ENCODE peak calls at places on chromosome 16, in ten cellular contexts. F is cardiac muscle cell; M is naive thymus-derived CD4-positive, alpha-beta T cell; U is foreskin keratinocyte; K is NCI-H1417; Q is HTR-8/SVneo; G is T-helper 2 cell; I is right lobe of liver; S is neural progenitor cell; B is immature natural killer cell. H is an unnamed sample.

GRCh38 chr16:78695371-78695770 is 595.9 kb downstream of the WWOX start:
- DNase-seq in U (no peak), S (no peak), B (no peak), F (no peak), I (peak), Q (no peak), M (no peak), G (no peak), K (no peak), H (no peak)

GRCh38 chr16:65825191-65825856 is 541.2 kb upstream of the CDH5 start:
- DNase-seq in F (no peak), G (no peak), U (no peak), B (no peak), M (no peak), Q (no peak), S (no peak), I (no peak), K (no peak), H (no peak)

GRCh38 chr16:11585460-11586374 is 1.0 kb downstream of the LITAF start:
- DNase-seq in B (peak), K (no peak), G (no peak), I (peak), S (no peak), Q (no peak), F (no peak), U (no peak), M (no peak), H (no peak)

GRCh38 chr16:89541792-89542191 is 18.7 kb upstream of the RPL13 start:
- DNase-seq in F (no peak), G (no peak), Q (no peak), B (no peak), K (no peak), S (no peak), U (no peak), M (no peak), I (no peak), H (no peak)

GRCh38 chr16:85403693-85404092 is 209.4 kb upstream of the GSE1 start:
- DNase-seq in G (no peak), U (no peak), I (peak), M (no peak), Q (no peak), B (no peak), K (no peak), S (no peak), F (no peak), H (no peak)

GRCh38 chr16:73697336-73697735 is 599.3 kb upstream of the PSMD7 start:
- DNase-seq in M (no peak), B (no peak), Q (no peak), G (no peak), S (no peak), U (peak), I (no peak), F (no peak), K (no peak), H (no peak)

GRCh38 chr16:84223456-84223855 is 16.4 kb downstream of the KCNG4 start:
- DNase-seq in S (no peak), Q (no peak), G (no peak), U (no peak), K (no peak), F (no peak), I (no peak), B (no peak), M (no peak), H (no peak)

GRCh38 chr16:57791156-57791902 is 11.0 kb downstream of the KIFC3 start:
- DNase-seq in K (no peak), F (no peak), S (no peak), U (no peak), B (no peak), M (no peak), Q (no peak), I (peak), G (no peak), H (no peak)

GRCh38 chr16:75860654-75861053 is 134.4 kb upstream of the CPHXL start:
- DNase-seq in I (no peak), Q (no peak), B (no peak), G (no peak), K (peak), S (peak), F (no peak), U (no peak), M (no peak), H (no peak)

GRCh38 chr16:3983081-3983520 is 102.6 kb upstream of the CREBBP start:
- DNase-seq in F (peak), S (peak), I (peak), G (peak), B (peak), U (peak), Q (peak), K (no peak), M (peak), H (peak)

GRCh38 chr16:67805718-67806427 is 487 bp downstream of the RANBP10 start:
- DNase-seq in K (no peak), F (no peak), S (peak), Q (no peak), G (no peak), B (no peak), I (no peak), M (no peak), U (no peak), H (peak)

GRCh38 chr16:66030036-66030435 is 336.5 kb upstream of the CDH5 start:
- DNase-seq in G (no peak), I (peak), S (no peak), F (peak), M (no peak), Q (no peak), B (no peak), K (no peak), U (no peak), H (no peak)

GRCh38 chr16:66020061-66020460 is 346.4 kb upstream of the CDH5 start:
- DNase-seq in F (no peak), I (no peak), Q (peak), B (no peak), G (no peak), K (no peak), S (no peak), U (peak), M (no peak), H (no peak)

GRCh38 chr16:53224932-53225533 is 170.2 kb downstream of the CHD9 start:
- DNase-seq in G (no peak), I (no peak), M (no peak), K (no peak), S (no peak), F (no peak), U (no peak), Q (no peak), B (no peak), H (peak)

GRCh38 chr16:15899538-15900100 is 11.2 kb upstream of the CEP20 start:
- DNase-seq in B (no peak), I (no peak), G (no peak), M (no peak), S (no peak), F (peak), Q (peak), K (no peak), U (peak), H (peak)

GRCh38 chr16:88636488-88637265 is 1.7 kb upstream of the IL17C start:
- DNase-seq in B (no peak), U (no peak), K (no peak), I (no peak), F (no peak), S (no peak), M (no peak), Q (no peak), G (no peak), H (no peak)

GRCh38 chr16:51636913-51637743 is 486.1 kb upstream of the SALL1 start:
- DNase-seq in K (no peak), M (no peak), U (peak), G (no peak), Q (no peak), B (no peak), S (peak), I (no peak), F (peak), H (no peak)

GRCh38 chr16:82061861-82062525 is 26.9 kb downstream of the HSD17B2 start:
- DNase-seq in F (peak), B (peak), U (peak), G (no peak), S (peak), I (no peak), K (no peak), Q (peak), M (no peak), H (peak)

GRCh38 chr16:80899804-80900592 is 95.6 kb upstream of the CDYL2 start:
- DNase-seq in U (no peak), G (no peak), M (no peak), K (no peak), B (no peak), S (no peak), F (peak), I (peak), Q (peak), H (peak)

GRCh38 chr16:69626256-69626655 is 60.5 kb downstream of the NFAT5 start:
- DNase-seq in U (peak), K (no peak), S (no peak), I (no peak), Q (no peak), M (no peak), G (no peak), B (no peak), F (peak), H (no peak)

GRCh38 chr16:3173892-3174617 is 13.9 kb upstream of the OR1F1 start:
- DNase-seq in I (no peak), F (no peak), S (peak), K (no peak), M (no peak), B (no peak), U (peak), Q (no peak), G (no peak), H (no peak)

GRCh38 chr16:5836979-5837670 is 739.5 kb upstream of the EEF2KMT start:
- DNase-seq in M (no peak), I (no peak), K (no peak), G (no peak), U (no peak), F (no peak), Q (no peak), S (no peak), B (no peak), H (no peak)

GRCh38 chr16:86041205-86041604 is 142.2 kb downstream of the IRF8 start:
- DNase-seq in B (no peak), U (no peak), I (no peak), F (no peak), Q (no peak), G (no peak), M (no peak), K (no peak), S (no peak), H (no peak)

GRCh38 chr16:57966133-57966805 is 4.7 kb downstream of the CNGB1 start:
- DNase-seq in I (no peak), K (no peak), S (no peak), Q (no peak), M (no peak), G (no peak), U (no peak), F (peak), B (no peak), H (no peak)

GRCh38 chr16:13041180-13041579 is 139.8 kb downstream of the SHISA9 start:
- DNase-seq in U (no peak), B (no peak), Q (no peak), K (no peak), F (no peak), I (no peak), S (peak), M (no peak), G (no peak), H (no peak)

GRCh38 chr16:83928341-83929055 is 24.5 kb upstream of the OSGIN1 start:
- DNase-seq in S (no peak), I (no peak), U (peak), G (no peak), M (no peak), F (peak), K (no peak), B (peak), Q (peak), H (peak)

H was measured in T47D.